ENCODE peak calls at places on chromosome 1, in eight cellular contexts. Z, G, S, L, R, P, Q and D are unnamed samples.

GRCh38 chr1:179153217-179153616 is 71.3 kb downstream of the TOR3A start:
- DNase-seq in G (no peak), L (peak), R (no peak), P (no peak), Q (no peak), Z (no peak), S (no peak), D (no peak)

GRCh38 chr1:91173379-91173890 is 151.6 kb upstream of the ZNF644 start:
- DNase-seq in P (no peak), S (no peak), R (no peak), Q (no peak), Z (peak), L (peak), G (no peak), D (no peak)

GRCh38 chr1:236799001-236799400 is 3.9 kb downstream of the MTR start:
- DNase-seq in P (no peak), S (no peak), Q (no peak), R (no peak), L (no peak), G (no peak), Z (no peak), D (no peak)

GRCh38 chr1:167618789-167619188 is 11.2 kb upstream of the RCSD1 start:
- DNase-seq in S (no peak), L (no peak), P (no peak), Z (no peak), Q (no peak), R (no peak), G (no peak), D (no peak)

GRCh38 chr1:211920141-211920572 is 89.6 kb upstream of the LPGAT1 start:
- DNase-seq in Q (no peak), S (no peak), G (no peak), P (no peak), L (peak), R (peak), Z (no peak), D (peak)

GRCh38 chr1:199580280-199580679 is 447.2 kb upstream of the NR5A2 start:
- DNase-seq in R (peak), Z (no peak), P (no peak), Q (no peak), G (no peak), L (no peak), S (no peak), D (no peak)

GRCh38 chr1:89790592-89790991 is 30.2 kb upstream of the LRRC8D start:
- DNase-seq in L (peak), Q (no peak), Z (no peak), G (no peak), R (no peak), S (no peak), P (no peak), D (no peak)

GRCh38 chr1:58165073-58165472 is 381.5 kb downstream of the OMA1 start:
- DNase-seq in Z (no peak), G (no peak), S (no peak), L (no peak), P (no peak), Q (no peak), R (no peak), D (no peak)

GRCh38 chr1:109198745-109199144 is 15.0 kb upstream of the SARS1 start:
- DNase-seq in G (no peak), L (no peak), Q (no peak), S (no peak), Z (no peak), R (no peak), P (no peak), D (no peak)

GRCh38 chr1:40210514-40211204 is 37.1 kb upstream of the TMCO2 start:
- DNase-seq in S (no peak), G (no peak), L (no peak), R (no peak), Z (no peak), P (no peak), Q (no peak), D (no peak)

GRCh38 chr1:91020486-91020885 is 1.3 kb downstream of the ZNF644 start:
- DNase-seq in G (no peak), Z (no peak), R (no peak), L (peak), S (no peak), P (no peak), Q (no peak), D (no peak)

GRCh38 chr1:100422065-100422464 is 69.8 kb downstream of the CDC14A start:
- DNase-seq in S (no peak), L (no peak), Q (no peak), R (no peak), P (no peak), G (no peak), Z (no peak), D (no peak)

GRCh38 chr1:227297073-227297793 is 21.1 kb downstream of the CDC42BPA start:
- DNase-seq in R (no peak), G (no peak), Q (no peak), S (no peak), Z (no peak), L (no peak), P (no peak), D (no peak)

GRCh38 chr1:227298532-227299174 is 19.6 kb downstream of the CDC42BPA start:
- DNase-seq in G (no peak), S (no peak), P (peak), Q (no peak), R (no peak), L (no peak), Z (no peak), D (no peak)

GRCh38 chr1:227299688-227300087 is 18.6 kb downstream of the CDC42BPA start:
- DNase-seq in Q (no peak), P (no peak), R (no peak), G (no peak), L (peak), Z (no peak), S (no peak), D (no peak)

GRCh38 chr1:227300682-227301081 is 17.6 kb downstream of the CDC42BPA start:
- DNase-seq in S (no peak), Z (no peak), G (no peak), P (no peak), L (no peak), R (no peak), Q (no peak), D (no peak)

DNA sequence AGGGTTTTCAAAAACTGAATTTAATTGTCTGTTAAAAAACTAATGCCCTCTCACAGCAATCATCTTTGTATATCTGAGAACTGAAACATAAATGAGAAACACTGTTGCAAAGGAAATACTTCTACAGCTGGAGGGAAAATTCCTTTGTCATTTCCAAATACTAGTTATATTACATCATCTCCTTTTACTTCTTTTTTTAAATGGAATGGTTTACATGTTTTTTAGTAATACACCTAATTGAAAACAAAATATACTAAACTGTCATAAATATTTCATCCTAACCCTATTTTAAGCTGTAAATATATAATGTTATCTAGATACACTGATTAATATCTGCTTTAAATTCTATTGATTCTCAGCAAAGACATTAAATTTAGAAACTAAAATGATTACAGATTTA is 19.1 kb downstream of the CDC42BPA start:
- DNase-seq in Z (no peak), L (peak), R (no peak), S (no peak), Q (no peak), P (no peak), G (no peak), D (no peak)
- H3K4me3 ChIP-seq in Z (no peak), L (peak), R (no peak), S (no peak), Q (peak), P (no peak), G (no peak), D (no peak)

GRCh38 chr1:18716785-18717678 is 86.4 kb downstream of the PAX7 start:
- DNase-seq in R (no peak), G (no peak), Z (no peak), L (no peak), P (no peak), S (no peak), Q (no peak), D (no peak)

GRCh38 chr1:18719786-18720436 is 89.3 kb downstream of the PAX7 start:
- DNase-seq in P (no peak), R (no peak), Q (no peak), L (no peak), G (no peak), S (no peak), Z (peak), D (no peak)

GRCh38 chr1:18712254-18712605 is 81.6 kb downstream of the PAX7 start:
- DNase-seq in P (no peak), R (no peak), Q (no peak), Z (no peak), L (no peak), S (no peak), G (no peak), D (no peak)

GRCh38 chr1:18714404-18715175 is 83.9 kb downstream of the PAX7 start:
- DNase-seq in S (no peak), R (no peak), P (no peak), L (no peak), Q (no peak), Z (no peak), G (no peak), D (no peak)

GRCh38 chr1:18716112-18716784 is 85.6 kb downstream of the PAX7 start:
- DNase-seq in S (no peak), L (no peak), G (no peak), P (no peak), R (no peak), Z (no peak), Q (no peak), D (no peak)
- H3K4me3 ChIP-seq in S (no peak), L (no peak), G (no peak), P (no peak), R (no peak), Z (no peak), Q (no peak), D (no peak)

GRCh38 chr1:181092056-181092455 is 3.6 kb downstream of the IER5 start:
- DNase-seq in P (no peak), R (no peak), S (no peak), Q (no peak), Z (no peak), G (no peak), L (no peak), D (no peak)
- H3K4me3 ChIP-seq in P (no peak), R (no peak), S (no peak), Q (peak), Z (no peak), G (peak), L (no peak), D (no peak)

DNA sequence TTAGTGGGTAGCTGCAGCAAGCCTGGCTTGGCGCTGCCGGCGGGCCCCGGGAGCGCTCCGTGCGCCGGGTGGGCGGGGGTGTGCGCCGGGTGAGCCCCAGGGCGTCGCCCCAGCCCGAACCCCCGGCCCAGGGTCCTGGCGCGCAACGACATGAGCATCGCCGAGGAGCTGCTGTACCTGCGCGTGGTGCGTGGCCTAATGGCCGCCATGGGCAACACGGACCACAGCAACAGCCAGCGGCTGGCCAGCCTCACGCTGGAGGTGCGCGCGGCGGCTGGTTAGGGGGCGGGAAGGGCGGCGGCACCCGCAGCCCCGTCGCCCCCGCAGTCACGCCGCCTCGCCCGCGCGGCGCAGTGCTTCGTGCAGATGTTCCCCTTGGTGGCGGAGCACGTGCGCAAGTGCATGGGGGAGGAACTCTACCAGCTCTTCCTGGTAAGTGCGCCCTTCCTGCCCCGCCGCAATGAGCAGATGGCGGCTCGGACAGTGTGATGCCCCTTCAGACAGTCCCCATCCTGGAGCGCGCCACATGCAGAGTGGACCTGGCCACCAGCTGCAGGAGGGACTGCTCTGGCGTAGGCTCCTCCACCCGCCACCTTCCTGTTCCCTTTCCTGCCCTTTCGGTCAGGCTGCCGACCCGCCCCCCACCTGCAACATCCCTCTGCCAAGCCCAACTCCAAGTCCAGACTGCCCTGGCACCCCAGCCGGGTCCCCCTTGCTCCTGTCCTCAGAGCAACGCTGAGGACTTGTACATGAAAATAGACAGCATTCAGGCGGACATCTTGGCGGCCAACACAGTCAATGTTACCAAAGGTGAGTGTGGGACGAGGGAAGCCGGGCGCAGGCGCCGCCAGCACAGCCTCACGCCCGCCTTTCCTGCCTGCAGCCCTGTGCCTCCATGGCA is 6.3 kb downstream of the RNU5D-1 start:
- DNase-seq in P (no peak), S (no peak), L (no peak), Z (no peak), R (no peak), Q (no peak), G (no peak), D (no peak)
- H3K4me3 ChIP-seq in P (no peak), S (no peak), L (no peak), Z (no peak), R (no peak), Q (no peak), G (no peak), D (no peak)

DNA sequence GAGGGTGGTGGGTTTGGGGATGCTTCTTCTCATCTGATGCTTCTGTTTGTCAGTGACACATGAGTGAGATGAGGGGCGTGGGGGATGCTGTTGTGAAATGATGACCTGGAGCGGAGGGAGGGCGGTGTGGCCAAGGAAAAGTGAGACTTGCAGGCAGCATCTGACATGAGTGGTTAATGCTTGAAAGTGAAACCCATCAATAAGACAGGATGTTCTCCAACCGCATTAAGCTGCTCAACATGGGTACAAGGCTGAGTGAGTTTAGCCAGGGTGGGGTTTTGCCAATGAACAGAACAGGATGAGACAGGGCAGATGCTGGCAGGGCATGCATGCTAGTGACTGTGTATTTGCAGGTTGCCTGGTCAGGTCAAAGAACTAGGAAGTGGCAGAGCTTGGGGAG is 16.5 kb downstream of the SPATA21 start:
- DNase-seq in P (peak), R (no peak), G (peak), L (no peak), Q (no peak), Z (no peak), S (peak), D (no peak)
- H3K4me3 ChIP-seq in P (no peak), R (no peak), G (peak), L (no peak), Q (no peak), Z (no peak), S (peak), D (no peak)

GRCh38 chr1:54800041-54800898 is 853 bp downstream of the TTC22 start:
- DNase-seq in Q (no peak), L (no peak), P (no peak), S (no peak), G (no peak), Z (no peak), R (no peak), D (no peak)
- H3K4me3 ChIP-seq in Q (peak), L (no peak), P (peak), S (no peak), G (no peak), Z (peak), R (peak), D (no peak)

GRCh38 chr1:3690282-3691065 is 38.2 kb downstream of the TP73 start:
- DNase-seq in Z (no peak), P (no peak), R (no peak), L (no peak), S (no peak), Q (no peak), G (no peak), D (no peak)
- H3K4me3 ChIP-seq in Z (no peak), P (no peak), R (no peak), L (no peak), S (no peak), Q (no peak), G (no peak), D (no peak)